ENCODE peak calls at places on chromosome 15, in ten cellular contexts. V is pancreas; B is neural crest cell; O is mucosa of descending colon; M is AG04450; J is A549; T is MCF 10A; Q is tibial nerve; L is activated CD8-positive, alpha-beta T cell treated with anti-CD3 and anti-CD28 coated beads for 36 hours; N is hepatocyte. P is an unnamed sample.

GRCh38 chr15:22839046-22839705 is 710 bp downstream of the NIPA2 start:
- DNase-seq in V (no peak), B (no peak), O (no peak), M (no peak), J (peak), T (peak), Q (no peak), L (no peak), N (no peak), P (no peak)

GRCh38 chr15:33022629-33023028 is 171.9 kb downstream of the FMN1 start:
- DNase-seq in V (peak), B (no peak), O (peak), M (no peak), J (no peak), T (peak), Q (peak), L (no peak), N (no peak), P (peak)

GRCh38 chr15:72344602-72345001 is 24.6 kb upstream of the CELF6 start:
- DNase-seq in V (no peak), B (no peak), O (no peak), M (no peak), J (no peak), T (no peak), Q (no peak), L (no peak), N (no peak), P (no peak)

GRCh38 chr15:35886765-35887164 is 340.8 kb upstream of the DPH6 start:
- DNase-seq in V (no peak), B (no peak), O (no peak), M (no peak), J (no peak), T (peak), Q (no peak), L (no peak), N (no peak), P (no peak)

GRCh38 chr15:75201609-75202250 is at the start of gene C15orf39:
- DNase-seq in V (peak), B (peak), O (peak), M (no peak), J (peak), T (peak), Q (peak), L (peak), N (peak), P (peak)

GRCh38 chr15:97961067-97961954 is 808 bp downstream of the ARRDC4 start:
- DNase-seq in V (peak), B (no peak), O (peak), M (no peak), J (no peak), T (peak), Q (peak), L (peak), N (peak), P (peak)

GRCh38 chr15:60905587-60905986 is 323.5 kb downstream of the RORA start:
- DNase-seq in V (no peak), B (no peak), O (peak), M (no peak), J (no peak), T (peak), Q (no peak), L (peak), N (peak), P (no peak)

GRCh38 chr15:55823191-55823670 is 80.3 kb upstream of the PRTG start:
- DNase-seq in V (no peak), B (no peak), O (no peak), M (peak), J (no peak), T (peak), Q (peak), L (no peak), N (peak), P (no peak)

GRCh38 chr15:26867199-26868007 is 541 bp downstream of the GABRA5 start:
- DNase-seq in V (no peak), B (no peak), O (no peak), M (no peak), J (peak), T (no peak), Q (no peak), L (no peak), N (no peak), P (no peak)

GRCh38 chr15:96838088-96838487 is 507.6 kb downstream of the NR2F2 start:
- DNase-seq in V (no peak), B (no peak), O (no peak), M (no peak), J (no peak), T (no peak), Q (no peak), L (no peak), N (no peak), P (no peak)

GRCh38 chr15:66389859-66390382 is 3.2 kb downstream of the MAP2K1 start:
- DNase-seq in V (no peak), B (no peak), O (no peak), M (no peak), J (no peak), T (peak), Q (no peak), L (no peak), N (no peak), P (no peak)

GRCh38 chr15:33055962-33056361 is 138.6 kb downstream of the FMN1 start:
- DNase-seq in V (no peak), B (no peak), O (no peak), M (no peak), J (no peak), T (no peak), Q (no peak), L (no peak), N (no peak), P (no peak)

GRCh38 chr15:63551400-63551799 is 45.8 kb upstream of the FBXL22 start:
- DNase-seq in V (no peak), B (no peak), O (no peak), M (peak), J (no peak), T (peak), Q (no peak), L (no peak), N (no peak), P (no peak)

GRCh38 chr15:53962646-53963561 is 15.3 kb upstream of the UNC13C start:
- DNase-seq in V (no peak), B (peak), O (peak), M (no peak), J (no peak), T (peak), Q (peak), L (peak), N (peak), P (peak)

GRCh38 chr15:89680282-89680873 is 1.2 kb upstream of the PLIN1 start:
- DNase-seq in V (peak), B (no peak), O (peak), M (no peak), J (no peak), T (peak), Q (peak), L (no peak), N (peak), P (peak)

GRCh38 chr15:45064386-45064785 is 41.4 kb downstream of the SORD start:
- DNase-seq in V (no peak), B (no peak), O (no peak), M (peak), J (no peak), T (no peak), Q (no peak), L (no peak), N (no peak), P (no peak)

GRCh38 chr15:51475736-51476135 is 134.3 kb downstream of the GLDN start:
- DNase-seq in V (no peak), B (no peak), O (no peak), M (no peak), J (no peak), T (no peak), Q (no peak), L (no peak), N (no peak), P (no peak)

GRCh38 chr15:99010743-99011142 is 3.2 kb upstream of the PGPEP1L start:
- DNase-seq in V (no peak), B (no peak), O (no peak), M (no peak), J (no peak), T (no peak), Q (no peak), L (no peak), N (no peak), P (no peak)

GRCh38 chr15:99017322-99017701 is 9.7 kb upstream of the PGPEP1L start:
- DNase-seq in V (no peak), B (no peak), O (no peak), M (no peak), J (no peak), T (no peak), Q (no peak), L (no peak), N (no peak), P (no peak)

GRCh38 chr15:99015677-99016568 is 8.3 kb upstream of the PGPEP1L start:
- DNase-seq in V (peak), B (peak), O (no peak), M (no peak), J (no peak), T (no peak), Q (no peak), L (no peak), N (no peak), P (no peak)

GRCh38 chr15:99016680-99017321 is 9.2 kb upstream of the PGPEP1L start:
- DNase-seq in V (no peak), B (no peak), O (no peak), M (no peak), J (peak), T (peak), Q (no peak), L (no peak), N (no peak), P (no peak)

DNA sequence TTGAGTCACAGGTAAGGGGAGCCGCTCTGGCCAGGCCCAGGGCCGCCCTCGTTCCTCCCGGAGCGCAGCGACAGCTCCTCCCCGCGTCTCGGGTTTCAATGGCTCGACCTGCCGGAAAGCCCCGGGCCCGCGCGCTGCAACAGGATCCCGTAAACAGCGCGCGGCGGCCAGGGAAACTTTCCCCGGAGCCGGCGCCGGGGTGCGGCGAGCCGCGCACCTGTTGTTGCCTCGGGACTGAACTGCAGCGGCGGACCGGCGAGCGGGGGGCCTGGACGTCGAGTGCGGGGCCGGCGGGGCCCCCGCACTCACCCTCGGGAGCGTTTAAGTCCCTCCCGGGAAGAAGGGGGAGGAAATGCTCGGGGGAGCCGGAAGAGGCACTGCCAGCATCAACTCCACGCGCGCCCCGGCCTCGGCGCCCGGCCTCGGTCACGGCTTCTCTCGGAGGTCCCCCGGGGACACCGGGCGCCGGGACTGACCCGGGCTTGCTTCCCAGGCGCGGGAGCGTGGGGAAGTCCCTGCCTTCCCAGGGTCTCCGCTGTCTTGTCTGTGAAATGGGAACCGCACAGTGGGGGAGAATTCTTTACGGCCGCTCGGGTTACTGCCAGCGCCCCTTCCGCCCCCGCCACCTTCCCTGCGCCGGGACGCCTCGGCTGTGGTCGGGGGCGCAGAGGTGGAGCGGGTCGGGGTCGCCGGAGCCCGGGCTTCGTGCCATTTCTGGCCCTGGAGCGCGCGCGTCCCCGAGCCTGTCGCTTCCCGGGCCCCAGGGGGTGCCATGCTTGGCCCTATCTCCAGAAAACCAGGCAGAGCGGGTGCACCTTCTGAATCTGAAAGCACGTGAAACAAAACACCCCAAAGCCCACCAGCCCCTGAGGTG is 7.4 kb upstream of the PGPEP1L start:
- DNase-seq in V (peak), B (peak), O (peak), M (no peak), J (peak), T (peak), Q (no peak), L (peak), N (peak), P (peak)
- TF ChIP-seq CTCF in V (no peak), B (no peak), O (no peak), M (no peak), J (no peak), T (no peak), Q (no peak), L (no peak), N (no peak), P (no peak)

GRCh38 chr15:40244961-40245523 is 6.2 kb downstream of the PAK6 start:
- DNase-seq in V (no peak), B (no peak), O (no peak), M (no peak), J (no peak), T (no peak), Q (no peak), L (no peak), N (peak), P (no peak)
- TF ChIP-seq CTCF in V (no peak), B (no peak), O (no peak), M (no peak), J (no peak), T (no peak), Q (no peak), L (no peak), N (no peak), P (no peak)

GRCh38 chr15:50358805-50359204 is 3.8 kb upstream of the GABPB1 start:
- DNase-seq in V (no peak), B (no peak), O (no peak), M (no peak), J (peak), T (peak), Q (no peak), L (peak), N (peak), P (no peak)
- TF ChIP-seq CTCF in V (no peak), B (peak), O (no peak), M (peak), J (peak), T (peak), Q (no peak), L (peak), N (peak), P (peak)

GRCh38 chr15:101309436-101310162 is 14.6 kb upstream of the SNRPA1 start:
- DNase-seq in V (no peak), B (no peak), O (no peak), M (no peak), J (no peak), T (no peak), Q (no peak), L (no peak), N (no peak), P (no peak)

GRCh38 chr15:101307897-101308603 is 13.0 kb upstream of the SNRPA1 start:
- DNase-seq in V (no peak), B (no peak), O (no peak), M (no peak), J (no peak), T (no peak), Q (no peak), L (no peak), N (no peak), P (no peak)

GRCh38 chr15:101310163-101310480 is 15.1 kb upstream of the SNRPA1 start:
- DNase-seq in V (no peak), B (no peak), O (no peak), M (no peak), J (no peak), T (no peak), Q (no peak), L (no peak), N (no peak), P (no peak)

GRCh38 chr15:101308604-101309435 is 13.8 kb upstream of the SNRPA1 start:
- DNase-seq in V (no peak), B (no peak), O (no peak), M (no peak), J (no peak), T (no peak), Q (no peak), L (no peak), N (no peak), P (no peak)

GRCh38 chr15:101310508-101310907 is 15.5 kb upstream of the SNRPA1 start:
- DNase-seq in V (no peak), B (no peak), O (no peak), M (no peak), J (no peak), T (no peak), Q (no peak), L (no peak), N (no peak), P (no peak)
- TF ChIP-seq CTCF in V (no peak), B (no peak), O (no peak), M (no peak), J (no peak), T (no peak), Q (no peak), L (no peak), N (no peak), P (no peak)

GRCh38 chr15:39578851-39579486 is 1.9 kb upstream of the THBS1 start:
- DNase-seq in V (no peak), B (no peak), O (no peak), M (no peak), J (peak), T (no peak), Q (no peak), L (no peak), N (no peak), P (no peak)
- TF ChIP-seq CTCF in V (no peak), B (no peak), O (no peak), M (peak), J (no peak), T (no peak), Q (no peak), L (no peak), N (no peak), P (no peak)

GRCh38 chr15:31974154-31974794 is 56.0 kb upstream of the CHRNA7 start:
- DNase-seq in V (no peak), B (no peak), O (no peak), M (no peak), J (no peak), T (no peak), Q (no peak), L (no peak), N (no peak), P (no peak)

GRCh38 chr15:31977138-31977537 is 53.2 kb upstream of the CHRNA7 start:
- DNase-seq in V (no peak), B (no peak), O (no peak), M (no peak), J (no peak), T (no peak), Q (no peak), L (no peak), N (no peak), P (no peak)

GRCh38 chr15:31974855-31975421 is 55.4 kb upstream of the CHRNA7 start:
- DNase-seq in V (no peak), B (peak), O (peak), M (no peak), J (peak), T (peak), Q (no peak), L (peak), N (peak), P (peak)

GRCh38 chr15:31977812-31978662 is 52.3 kb upstream of the CHRNA7 start:
- DNase-seq in V (peak), B (peak), O (peak), M (no peak), J (peak), T (peak), Q (peak), L (peak), N (peak), P (peak)

DNA sequence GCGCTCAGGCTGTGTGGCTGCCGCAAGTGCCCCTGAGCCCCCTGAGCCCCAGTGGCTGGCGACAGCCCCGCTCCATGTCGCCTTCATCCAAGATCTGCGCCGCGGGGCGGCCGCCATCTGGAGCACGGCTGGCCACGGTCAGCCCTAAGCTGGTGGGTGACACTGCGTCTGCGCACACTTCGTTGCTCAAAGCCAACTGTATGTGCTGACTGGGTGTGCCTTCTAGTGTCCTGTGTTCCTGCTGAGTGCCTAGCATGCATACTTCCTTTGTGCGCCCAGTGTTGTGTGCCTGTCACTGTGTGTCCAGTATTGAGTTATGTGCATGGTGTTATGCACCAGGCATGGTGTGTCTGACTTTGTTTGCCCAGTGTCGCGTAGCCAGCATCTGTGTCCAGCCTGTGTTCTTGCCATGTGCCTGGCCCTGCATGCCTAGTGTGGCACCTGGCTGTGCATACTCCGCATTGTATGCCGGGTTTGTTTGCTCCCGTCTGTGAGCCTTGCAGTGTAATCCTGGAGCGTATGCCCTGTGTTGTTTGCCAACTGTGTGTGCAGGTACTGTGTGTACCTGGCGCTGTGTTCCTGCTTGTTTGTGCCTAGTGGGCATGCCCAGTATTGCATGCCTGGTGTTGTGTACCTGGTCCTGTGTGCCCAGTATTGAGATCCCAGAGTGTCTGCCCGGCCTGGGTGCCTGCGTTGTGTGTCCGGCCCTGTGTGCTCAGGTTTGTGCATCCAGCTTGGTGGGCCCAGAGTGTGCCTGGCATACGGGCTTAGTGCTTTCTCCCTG is 54.7 kb upstream of the CHRNA7 start:
- DNase-seq in V (peak), B (no peak), O (peak), M (no peak), J (no peak), T (no peak), Q (no peak), L (peak), N (no peak), P (peak)
- TF ChIP-seq CTCF in V (no peak), B (peak), O (no peak), M (no peak), J (no peak), T (no peak), Q (no peak), L (peak), N (no peak), P (no peak)

P was measured in colonic mucosa.